ENCODE peak calls at places on chromosomes 16 and 17, in seven cellular contexts. L, O, Y, X, N, S and T are unnamed samples.

GRCh38 chr16:85422374-85423185 is 190.5 kb upstream of the GSE1 start:
- DNase-seq in L (no peak), O (no peak), Y (no peak), X (no peak), N (no peak), S (no peak), T (peak; percentile 82)

GRCh38 chr16:22239131-22239805 is 33.2 kb downstream of the EEF2K start:
- DNase-seq in L (no peak), O (no peak), Y (no peak), X (no peak), N (no peak), S (no peak), T (no peak)

GRCh38 chr17:19578545-19578944 is 44.9 kb downstream of the SLC47A1 start:
- DNase-seq in L (no peak), O (no peak), Y (no peak), X (no peak), N (no peak), S (no peak), T (no peak)

GRCh38 chr16:87240211-87241134 is 76.7 kb downstream of the C16orf95 start:
- DNase-seq in L (no peak), O (no peak), Y (peak; percentile 84), X (peak; percentile 80), N (no peak), S (no peak), T (no peak)

GRCh38 chr17:33389506-33390141 is 96.5 kb upstream of the ASIC2 start:
- DNase-seq in L (no peak), O (no peak), Y (no peak), X (no peak), N (no peak), S (no peak), T (no peak)

GRCh38 chr17:47978324-47978723 is 7.4 kb downstream of the CDK5RAP3 start:
- DNase-seq in L (no peak), O (peak; percentile 32), Y (peak; percentile 72), X (peak; percentile 84), N (no peak), S (peak; percentile 31), T (peak; percentile 59)

GRCh38 chr17:27569257-27569722 is 61.7 kb upstream of the LGALS9 start:
- DNase-seq in L (no peak), O (no peak), Y (peak; percentile 31), X (peak; percentile 48), N (no peak), S (no peak), T (no peak)

GRCh38 chr17:38464251-38464722 is 36.0 kb downstream of the ARHGAP23 start:
- DNase-seq in L (no peak), O (no peak), Y (no peak), X (peak; percentile 52), N (no peak), S (no peak), T (no peak)

GRCh38 chr16:65105173-65105572 is 16.7 kb downstream of the CDH11 start:
- DNase-seq in L (no peak), O (no peak), Y (no peak), X (no peak), N (no peak), S (no peak), T (no peak)

GRCh38 chr17:63150994-63151464 is 185.0 kb downstream of the TANC2 start:
- DNase-seq in L (no peak), O (peak; percentile 38), Y (no peak), X (peak; percentile 37), N (no peak), S (no peak), T (no peak)

GRCh38 chr16:68640972-68641371 is 4.1 kb upstream of the CDH3 start:
- DNase-seq in L (no peak), O (no peak), Y (peak; percentile 82), X (no peak), N (no peak), S (peak; percentile 42), T (no peak)

GRCh38 chr16:78675312-78675711 is 575.9 kb downstream of the WWOX start:
- DNase-seq in L (no peak), O (no peak), Y (peak; percentile 49), X (no peak), N (no peak), S (no peak), T (no peak)

GRCh38 chr17:73340093-73340596 is 28.3 kb upstream of the CDC42EP4 start:
- DNase-seq in L (peak; percentile 82), O (peak; percentile 59), Y (peak; percentile 96), X (peak; percentile 91), N (peak; percentile 90), S (peak; percentile 90), T (peak; percentile 60)

GRCh38 chr17:59377410-59377809 is 46.0 kb downstream of the YPEL2 start:
- DNase-seq in L (no peak), O (no peak), Y (no peak), X (no peak), N (no peak), S (no peak), T (no peak)

GRCh38 chr16:25443994-25444393 is 186.3 kb upstream of the ZKSCAN2 start:
- DNase-seq in L (no peak), O (no peak), Y (no peak), X (no peak), N (no peak), S (no peak), T (no peak)